ENCODE peak calls at places on chromosome 15, in four cellular contexts. G is brain microvascular endothelial cell, U is B cell, B is heart right ventricle. R is an unnamed sample.

GRCh38 chr15:62164500-62165028 is 521 bp downstream of the C2CD4B start:
- DNase-seq in U (no peak), G (no peak), B (no peak), R (no peak)

GRCh38 chr15:79209690-79210089 is 72.8 kb upstream of the ANKRD34C start:
- DNase-seq in U (no peak), B (no peak), G (no peak), R (no peak)

GRCh38 chr15:42687740-42688139 is 49.2 kb downstream of the CDAN1 start:
- DNase-seq in G (no peak), B (no peak), U (no peak), R (no peak)

GRCh38 chr15:40065166-40065565 is 26.2 kb upstream of the SRP14 start:
- DNase-seq in G (no peak), B (no peak), U (no peak), R (no peak)

GRCh38 chr15:85589873-85590272 is 204.9 kb downstream of the KLHL25 start:
- DNase-seq in U (no peak), B (no peak), G (no peak), R (no peak)

GRCh38 chr15:91039996-91040395 is 17.6 kb upstream of the VPS33B start:
- DNase-seq in B (no peak), U (no peak), G (no peak), R (no peak)

GRCh38 chr15:58506064-58506490 is 74.3 kb downstream of the LIPC start:
- DNase-seq in U (no peak), B (no peak), G (no peak), R (no peak)

GRCh38 chr15:70314652-70315051 is 216.9 kb upstream of the TLE3 start:
- DNase-seq in G (no peak), U (no peak), B (no peak), R (no peak)

GRCh38 chr15:70320077-70320830 is 222.5 kb upstream of the TLE3 start:
- DNase-seq in G (no peak), U (peak; percentile 70), B (no peak), R (no peak)

GRCh38 chr15:90064931-90065681 is 37.2 kb downstream of the IDH2 start:
- DNase-seq in U (no peak), B (peak; percentile 81), G (peak; percentile 9), R (no peak)

GRCh38 chr15:90063733-90064247 is 38.5 kb downstream of the IDH2 start:
- DNase-seq in U (peak; percentile 77), G (no peak), B (peak; percentile 44), R (no peak)

GRCh38 chr15:86183765-86184491 is 104.3 kb downstream of the AGBL1 start:
- DNase-seq in U (no peak), G (no peak), B (no peak), R (no peak)

GRCh38 chr15:74817370-74817737 is 4.7 kb downstream of the LMAN1L start:
- DNase-seq in G (peak; percentile 5), B (peak; percentile 47), U (no peak), R (no peak)
- TF ChIP-seq CTCF in G (peak; percentile 37), B (no peak), U (no peak), R (no peak)

GRCh38 chr15:65286704-65287514 is at the start of gene PARP16:
- DNase-seq in G (peak; percentile 44), B (peak; percentile 88), U (peak; percentile 97), R (peak; percentile 95)
- TF ChIP-seq CTCF in G (peak; percentile 28), B (peak; percentile 54), U (no peak), R (peak; percentile 44)

GRCh38 chr15:63599401-63600000 is 2.3 kb downstream of the FBXL22 start:
- DNase-seq in U (peak; percentile 85), B (peak; percentile 61), G (no peak), R (peak; percentile 46)
- TF ChIP-seq CTCF in U (peak; percentile 25), B (no peak), G (peak; percentile 74), R (peak; percentile 47)

GRCh38 chr15:35910227-35910626 is 364.3 kb upstream of the DPH6 start:
- DNase-seq in U (no peak), G (no peak), B (no peak), R (no peak)

GRCh38 chr15:35912196-35912595 is 366.2 kb upstream of the DPH6 start:
- DNase-seq in G (peak; percentile 20), B (no peak), U (no peak), R (no peak)

GRCh38 chr15:35911052-35911780 is 365.3 kb upstream of the DPH6 start:
- DNase-seq in B (no peak), G (no peak), U (no peak), R (no peak)

GRCh38 chr15:35909414-35909813 is 363.4 kb upstream of the DPH6 start:
- DNase-seq in U (no peak), B (no peak), G (no peak), R (no peak)

DNA sequence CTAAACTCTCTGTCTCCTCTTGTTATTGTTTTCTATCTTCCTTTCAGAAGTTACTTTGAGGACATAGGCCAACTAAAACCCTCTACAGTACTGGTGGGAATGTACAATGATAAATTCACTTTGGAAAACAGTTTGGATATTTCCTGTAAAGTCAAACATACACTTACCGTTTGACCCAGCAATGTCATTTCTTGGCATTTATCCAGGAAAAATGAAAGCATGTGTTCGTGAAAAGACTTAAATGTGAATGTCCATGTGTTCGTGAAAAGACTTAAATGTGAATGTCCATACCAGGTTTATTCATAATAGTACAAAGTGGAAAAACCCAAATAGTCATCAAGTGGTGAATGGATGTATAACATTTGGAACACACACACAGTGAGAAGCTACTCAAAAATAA is 361.5 kb upstream of the DPH6 start:
- DNase-seq in B (no peak), U (no peak), G (no peak), R (no peak)
- TF ChIP-seq CTCF in B (no peak), U (no peak), G (no peak), R (no peak)

DNA sequence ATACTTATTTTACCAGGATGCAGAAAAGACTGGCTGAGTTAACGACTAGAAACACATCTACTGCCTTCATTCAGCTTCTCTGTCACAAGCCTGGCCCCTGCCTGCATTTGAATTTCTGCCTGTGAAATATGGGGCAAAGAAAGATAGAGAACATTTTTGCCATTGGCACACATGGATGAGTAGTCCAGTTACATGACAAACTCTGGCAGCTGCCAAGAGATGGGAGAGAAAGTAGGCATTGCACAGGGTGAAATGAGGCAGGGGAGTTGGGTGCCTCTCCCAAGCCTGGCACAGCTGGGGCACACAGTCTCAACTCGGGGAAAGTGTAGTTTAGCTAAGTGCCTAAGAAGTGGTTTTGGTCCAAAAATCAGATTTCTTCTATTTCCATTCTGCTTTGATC is 24.0 kb downstream of the ANXA2 start:
- DNase-seq in U (no peak), G (no peak), B (no peak), R (no peak)
- TF ChIP-seq CTCF in U (no peak), G (no peak), B (no peak), R (no peak)

GRCh38 chr15:75038948-75039533 is 15.7 kb downstream of the PPCDC start:
- DNase-seq in B (no peak), G (no peak), U (no peak), R (no peak)

GRCh38 chr15:75044258-75044878 is 21.0 kb downstream of the PPCDC start:
- DNase-seq in G (no peak), U (no peak), B (no peak), R (no peak)

GRCh38 chr15:75043509-75044257 is 20.3 kb downstream of the PPCDC start:
- DNase-seq in G (peak; percentile 100), B (peak; percentile 98), U (peak; percentile 69), R (peak; percentile 62)

GRCh38 chr15:75045332-75046015 is 22.1 kb downstream of the PPCDC start:
- DNase-seq in G (no peak), U (no peak), B (no peak), R (no peak)

GRCh38 chr15:75042730-75043508 is 19.5 kb downstream of the PPCDC start:
- DNase-seq in U (peak; percentile 90), G (peak; percentile 22), B (peak; percentile 83), R (peak; percentile 84)
- TF ChIP-seq CTCF in U (peak; percentile 61), G (peak; percentile 62), B (peak; percentile 47), R (peak; percentile 75)

GRCh38 chr15:67834593-67835348 is 5.1 kb downstream of the RNU6-1 start:
- DNase-seq in U (peak; percentile 55), B (no peak), G (no peak), R (no peak)

GRCh38 chr15:67834249-67834592 is 5.6 kb downstream of the RNU6-1 start:
- DNase-seq in B (no peak), G (no peak), U (no peak), R (no peak)

GRCh38 chr15:67832031-67832551 is 6.8 kb downstream of the SKOR1 start:
- DNase-seq in B (no peak), G (no peak), U (peak; percentile 34), R (no peak)

GRCh38 chr15:67832965-67833503 is 6.8 kb downstream of the RNU6-1 start:
- DNase-seq in U (peak; percentile 36), G (no peak), B (no peak), R (no peak)

DNA sequence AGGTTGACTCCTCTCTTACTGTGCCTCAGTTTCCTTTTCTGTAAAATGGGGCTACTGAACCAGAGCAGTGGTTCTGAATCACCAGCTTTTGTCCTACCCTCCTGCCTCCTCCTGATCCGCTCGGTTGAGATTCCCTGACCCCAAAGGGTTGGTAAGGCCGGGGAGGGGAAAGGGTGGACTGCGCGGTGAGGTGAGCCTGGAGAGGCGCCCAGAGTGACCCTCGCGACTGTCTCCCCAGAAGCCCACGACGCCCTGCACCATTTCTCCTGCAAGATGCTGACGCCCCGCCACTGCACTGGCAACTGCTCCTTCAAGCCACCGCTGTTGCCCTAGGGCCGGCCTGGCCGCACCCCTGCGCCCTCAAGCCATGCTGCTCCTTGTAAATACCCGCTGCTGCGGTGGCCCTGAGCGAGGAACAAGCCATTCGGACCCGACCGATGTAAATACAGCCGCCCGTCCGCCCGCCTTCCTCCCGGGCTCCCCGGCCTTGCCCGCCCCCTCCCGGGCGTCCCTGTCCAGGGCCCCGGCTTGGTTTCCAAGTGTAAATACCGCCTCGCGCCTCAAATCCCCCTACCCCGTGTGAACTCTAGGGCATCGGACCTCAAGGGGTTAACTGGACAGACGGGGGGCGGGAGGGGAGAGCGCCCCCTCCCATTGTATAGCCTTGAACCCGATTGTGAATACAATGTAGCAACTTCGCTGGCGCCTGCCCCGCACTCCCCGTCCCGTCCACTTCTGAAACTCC is 6.2 kb downstream of the RNU6-1 start:
- DNase-seq in G (no peak), U (peak; percentile 67), B (no peak), R (peak; percentile 83)
- TF ChIP-seq CTCF in G (peak; percentile 74), U (peak; percentile 40), B (peak; percentile 20), R (peak; percentile 59)

DNA sequence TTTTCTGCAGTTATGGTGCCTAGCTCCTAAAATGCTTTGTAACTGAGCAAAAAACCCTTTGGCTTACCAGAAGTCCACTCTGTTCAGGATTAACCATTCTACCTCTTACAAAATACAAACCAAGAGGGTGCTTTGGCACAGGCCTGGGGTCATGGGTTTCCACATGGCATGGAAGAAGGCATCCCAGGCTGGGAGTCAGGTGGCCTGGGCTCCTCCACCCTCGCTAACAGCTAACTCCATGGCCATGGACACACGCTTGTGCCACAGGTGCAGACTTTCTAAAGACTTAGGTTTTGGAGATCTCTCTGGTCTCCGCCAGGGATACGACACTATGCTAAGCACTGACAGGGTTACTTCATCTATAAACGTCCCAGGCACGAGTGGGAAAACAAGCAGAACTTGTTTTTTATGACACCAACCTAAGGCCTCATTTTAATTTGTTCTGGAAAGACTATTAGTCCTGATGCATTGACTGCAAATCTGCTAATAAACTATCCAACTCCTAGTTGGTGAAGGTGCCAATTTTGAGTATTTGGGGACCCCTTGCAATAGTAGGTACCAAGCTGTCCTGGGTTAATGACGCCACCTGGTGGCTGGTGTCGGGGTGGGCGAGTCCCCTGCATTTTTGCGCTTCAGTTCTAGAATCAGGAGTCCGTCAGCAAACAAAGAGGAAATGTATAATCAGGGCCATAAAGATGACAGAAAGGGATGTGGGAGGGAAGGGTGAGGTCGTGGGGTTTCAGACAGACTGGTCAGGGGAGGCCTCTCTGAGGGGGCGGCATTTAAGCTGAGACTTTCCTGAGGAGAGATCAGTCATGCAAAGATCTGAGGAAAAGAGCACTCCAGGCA is 10.3 kb upstream of the ALDH1A3 start:
- DNase-seq in B (no peak), G (no peak), U (no peak), R (no peak)
- TF ChIP-seq CTCF in B (no peak), G (peak; percentile 73), U (peak; percentile 16), R (peak; percentile 13)